ENCODE peak calls at places on chromosome 10, in four cellular contexts. L is right atrium auricular region, D is WTC11, I is mammary epithelial cell. R is an unnamed sample.

GRCh38 chr10:4652111-4653010 is 173.6 kb upstream of the AKR1E2 start:
- DNase-seq in I (no peak), L (no peak), D (no peak), R (no peak)

GRCh38 chr10:35843524-35844171 is 201.6 kb upstream of the FZD8 start:
- DNase-seq in I (no peak), D (peak; percentile 12), L (no peak), R (no peak)

GRCh38 chr10:77744249-77744648 is 106.6 kb upstream of the KCNMA1 start:
- DNase-seq in L (no peak), D (no peak), I (peak; percentile 73), R (no peak)

GRCh38 chr10:1978593-1978992 is 241.3 kb upstream of the ADARB2 start:
- DNase-seq in D (no peak), L (no peak), I (peak; percentile 64), R (no peak)

GRCh38 chr10:124745678-124746077 is 1.5 kb upstream of the FAM53B start:
- DNase-seq in D (no peak), I (peak; percentile 77), L (no peak), R (no peak)

GRCh38 chr10:3785849-3786290 is 861 bp upstream of the KLF6 start:
- DNase-seq in I (peak; percentile 52), D (peak; percentile 30), L (no peak), R (no peak)

GRCh38 chr10:124654686-124655085 is 89.5 kb downstream of the FAM53B start:
- DNase-seq in I (peak; percentile 70), D (no peak), L (no peak), R (no peak)

GRCh38 chr10:81915517-81915916 is 40.5 kb downstream of the NRG3 start:
- DNase-seq in I (no peak), L (no peak), D (no peak), R (no peak)

GRCh38 chr10:29949411-29950011 is 109.9 kb downstream of the JCAD start:
- DNase-seq in I (peak; percentile 92), D (no peak), L (no peak), R (no peak)

GRCh38 chr10:118701529-118702323 is 53.0 kb downstream of the CACUL1 start:
- DNase-seq in D (no peak), I (no peak), L (no peak), R (no peak)

GRCh38 chr10:83990126-83990525 is 149.2 kb upstream of the GHITM start:
- DNase-seq in D (no peak), I (no peak), L (no peak), R (no peak)

GRCh38 chr10:71531485-71532446 is 135.0 kb downstream of the CDH23 start:
- DNase-seq in L (no peak), I (no peak), D (no peak), R (no peak)

GRCh38 chr10:4981722-4982471 is 18.7 kb downstream of the AKR1C1 start:
- DNase-seq in L (peak; percentile 70), D (peak; percentile 30), I (peak; percentile 16), R (no peak)

GRCh38 chr10:110918269-110918632 is 729 bp downstream of the BBIP1 start:
- DNase-seq in I (no peak), D (peak; percentile 98), L (peak; percentile 96), R (no peak)

GRCh38 chr10:132413226-132414205 is 16.5 kb downstream of the PWWP2B start:
- DNase-seq in L (no peak), D (no peak), I (no peak), R (no peak)

GRCh38 chr10:25017247-25017590 is 807 bp downstream of the THNSL1 start:
- DNase-seq in D (no peak), I (no peak), L (no peak), R (no peak)

GRCh38 chr10:11145498-11145855 is 127.8 kb downstream of the CELF2 start:
- DNase-seq in L (no peak), D (no peak), I (no peak), R (no peak)

GRCh38 chr10:102729090-102730026 is 14.4 kb upstream of the WBP1L start:
- DNase-seq in D (peak; percentile 94), L (peak; percentile 94), I (peak; percentile 57), R (peak; percentile 95)

GRCh38 chr10:62961951-62962523 is 145.9 kb upstream of the EGR2 start:
- DNase-seq in D (no peak), L (no peak), I (no peak), R (no peak)
- TF ChIP-seq CTCF in D (no peak), L (no peak), I (no peak), R (no peak)

DNA sequence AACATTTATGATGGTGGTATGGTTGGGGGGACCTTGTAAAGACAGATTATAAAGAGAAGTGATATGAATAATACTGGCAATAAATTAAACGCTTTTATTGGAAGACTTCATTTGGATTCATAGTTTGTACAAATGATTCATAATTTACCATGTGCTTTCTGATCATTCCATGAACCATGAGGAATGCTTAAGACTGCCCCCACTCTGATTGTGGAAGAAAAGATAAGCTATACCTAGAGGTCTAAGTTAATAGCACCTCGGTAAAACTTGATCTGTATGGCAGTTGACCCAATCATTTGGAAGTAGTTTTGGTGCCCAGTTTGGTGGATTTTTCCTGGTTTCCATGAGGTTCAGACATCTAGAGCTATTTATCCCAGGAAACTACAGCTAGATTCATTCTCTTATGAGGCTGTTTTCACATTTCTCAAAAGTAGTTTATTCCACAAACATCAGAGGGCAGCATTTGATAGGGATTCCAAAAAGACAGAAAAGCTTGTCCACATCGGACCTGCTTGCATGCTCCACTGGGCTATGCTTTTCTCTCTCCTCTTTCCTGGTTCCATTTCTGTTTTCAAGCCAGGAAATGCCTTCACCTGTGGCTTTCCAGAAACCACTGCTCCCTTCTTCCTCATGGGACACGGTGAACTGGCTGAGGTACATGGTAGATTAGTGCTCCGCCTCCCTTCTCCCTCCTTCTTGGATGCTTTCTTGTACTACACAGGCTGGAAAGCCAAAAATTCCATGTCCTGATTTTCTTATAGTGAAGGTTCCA is 29.2 kb downstream of the TFAM start:
- DNase-seq in D (no peak), L (no peak), I (peak; percentile 64), R (no peak)
- TF ChIP-seq CTCF in D (no peak), L (peak; percentile 58), I (peak; percentile 35), R (peak; percentile 76)

GRCh38 chr10:128111686-128112085 is 14.5 kb downstream of the MKI67 start:
- DNase-seq in D (no peak), L (no peak), I (no peak), R (no peak)

GRCh38 chr10:128115356-128115755 is 10.9 kb downstream of the MKI67 start:
- DNase-seq in I (no peak), D (no peak), L (no peak), R (peak; percentile 71)

GRCh38 chr10:128105383-128105782 is 20.8 kb downstream of the MKI67 start:
- DNase-seq in L (no peak), I (no peak), D (no peak), R (peak; percentile 54)

GRCh38 chr10:128113026-128113425 is 13.2 kb downstream of the MKI67 start:
- DNase-seq in I (no peak), D (no peak), L (no peak), R (no peak)

DNA sequence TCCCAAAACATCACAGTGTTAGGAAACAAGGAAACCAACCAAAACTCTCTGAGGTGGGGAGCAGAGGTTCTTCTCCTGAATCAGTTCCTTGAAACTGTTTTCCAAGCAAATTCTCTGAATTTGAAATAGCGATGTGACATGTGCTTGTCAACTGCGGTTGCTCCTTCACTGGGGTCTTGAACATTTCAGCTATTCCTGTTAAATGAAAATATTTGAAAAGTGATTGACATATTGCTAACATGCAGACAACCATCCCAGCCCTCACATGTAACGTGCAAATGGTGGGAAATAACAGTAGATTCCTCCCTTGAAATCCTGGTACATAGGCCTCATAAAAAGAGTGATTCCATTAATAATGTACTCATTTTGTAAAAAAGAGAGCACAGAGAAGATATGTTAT is 15.9 kb downstream of the MKI67 start:
- DNase-seq in D (no peak), I (no peak), L (no peak), R (no peak)
- TF ChIP-seq CTCF in D (no peak), I (no peak), L (no peak), R (no peak)

GRCh38 chr10:109741712-109742111 is 181.6 kb downstream of the XPNPEP1 start:
- DNase-seq in D (no peak), I (no peak), L (no peak), R (no peak)
- TF ChIP-seq CTCF in D (no peak), I (peak; percentile 4), L (no peak), R (no peak)

GRCh38 chr10:104028146-104028545 is 57.5 kb downstream of the COL17A1 start:
- DNase-seq in D (peak; percentile 52), I (peak; percentile 46), L (no peak), R (no peak)
- TF ChIP-seq CTCF in D (no peak), I (peak; percentile 50), L (peak; percentile 65), R (peak; percentile 37)

GRCh38 chr10:43689955-43690771 is 41.5 kb upstream of the ZNF32 start:
- DNase-seq in L (peak; percentile 82), D (peak; percentile 87), I (peak; percentile 59), R (peak; percentile 92)

GRCh38 chr10:43691503-43691902 is 42.8 kb upstream of the ZNF32 start:
- DNase-seq in L (no peak), D (no peak), I (no peak), R (no peak)

GRCh38 chr10:43688348-43688892 is 39.7 kb upstream of the ZNF32 start:
- DNase-seq in I (no peak), D (no peak), L (no peak), R (no peak)

GRCh38 chr10:43689007-43689491 is 40.4 kb upstream of the ZNF32 start:
- DNase-seq in I (no peak), D (no peak), L (no peak), R (no peak)

DNA sequence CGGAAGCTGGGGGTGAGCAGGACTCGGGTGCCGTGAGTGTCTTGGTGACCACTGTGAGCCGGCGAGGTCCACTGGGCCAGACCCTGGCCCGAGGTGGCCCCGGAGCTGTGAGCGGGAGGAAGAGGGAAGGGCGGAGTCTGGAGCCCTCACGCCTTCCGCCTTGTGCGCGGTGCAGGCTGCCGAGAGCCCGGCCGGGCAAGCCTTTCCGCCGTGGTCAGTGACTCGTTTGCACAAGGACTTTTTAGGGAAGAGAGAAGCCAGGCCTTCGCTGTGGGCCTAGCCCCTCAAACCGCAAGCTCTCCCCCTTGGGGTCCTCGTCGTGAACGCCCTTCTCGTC is 40.9 kb upstream of the ZNF32 start:
- DNase-seq in I (no peak), L (peak; percentile 63), D (peak; percentile 36), R (no peak)
- TF ChIP-seq CTCF in I (no peak), L (no peak), D (no peak), R (no peak)

GRCh38 chr10:122981066-122981464 is 864 bp downstream of the PSTK start:
- DNase-seq in D (no peak), L (no peak), I (peak; percentile 31), R (no peak)
- TF ChIP-seq CTCF in D (no peak), L (peak; percentile 37), I (peak; percentile 57), R (peak; percentile 55)

GRCh38 chr10:76675951-76676587 is 961.5 kb downstream of the KCNMA1 start:
- DNase-seq in D (no peak), L (peak; percentile 87), I (peak; percentile 4), R (no peak)
- TF ChIP-seq CTCF in D (no peak), L (peak; percentile 14), I (no peak), R (no peak)

GRCh38 chr10:99682032-99682431 is 22.7 kb downstream of the ENTPD7 start:
- DNase-seq in I (no peak), D (no peak), L (no peak), R (no peak)

GRCh38 chr10:99681553-99681952 is 22.2 kb downstream of the ENTPD7 start:
- DNase-seq in L (no peak), I (peak; percentile 88), D (no peak), R (no peak)

GRCh38 chr10:99685232-99686041 is 26.1 kb downstream of the ENTPD7 start:
- DNase-seq in D (no peak), L (no peak), I (peak; percentile 96), R (no peak)

GRCh38 chr10:99678921-99679320 is 19.6 kb downstream of the ENTPD7 start:
- DNase-seq in D (no peak), L (no peak), I (no peak), R (no peak)

GRCh38 chr10:99682752-99683151 is 23.4 kb downstream of the ENTPD7 start:
- DNase-seq in L (no peak), D (peak; percentile 11), I (peak; percentile 41), R (no peak)
- TF ChIP-seq CTCF in L (no peak), D (no peak), I (peak; percentile 33), R (no peak)

R was measured in osteocyte.